ENCODE peak calls at places on chromosomes 11 and 22, in ten cellular contexts. N is posterior cingulate gyrus; F is AG09309; Z is IMR-90; K is stimulated activated CD4-positive, alpha-beta T cell treated with anti-CD3 and anti-CD28 coated beads, Interleukin-1b, Interleukin-23, amount 100 ng/mL, for 4 hours; T is NCI-H1694; B is neuronal stem cell; A is CD4-positive, alpha-beta T cell; Q is activated naive CD4-positive, alpha-beta T cell; D is stimulated activated CD8-positive, alpha-beta memory T cell treated with anti-CD3 and anti-CD28 coated beads, Interleukin-4, amount 100 ng/mL, for 4 hours. S is an unnamed sample.

GRCh38 chr11:126981635-126982034 is 18.9 kb downstream of the KIRREL3 start:
- DNase-seq in N (no peak), F (no peak), Z (no peak), K (no peak), T (no peak), B (no peak), A (no peak), Q (no peak), D (no peak), S (no peak)

GRCh38 chr11:1305558-1306056 is 3.8 kb downstream of the TOLLIP start:
- DNase-seq in N (peak; percentile 81), F (no peak), Z (no peak), K (no peak), T (no peak), B (no peak), A (no peak), Q (no peak), D (no peak), S (no peak)

GRCh38 chr22:38202437-38203089 is 769 bp downstream of the MAFF start:
- DNase-seq in N (peak; percentile 93), F (peak; percentile 74), Z (peak; percentile 92), K (peak; percentile 42), T (no peak), B (no peak), A (no peak), Q (no peak), D (peak; percentile 23), S (peak; percentile 53)

GRCh38 chr11:12120031-12121008 is 9.9 kb downstream of the MICAL2 start:
- DNase-seq in N (peak; percentile 79), F (no peak), Z (peak; percentile 52), K (no peak), T (no peak), B (no peak), A (no peak), Q (no peak), D (no peak), S (no peak)

GRCh38 chr11:125443767-125444311 is 52.2 kb downstream of the FEZ1 start:
- DNase-seq in N (no peak), F (no peak), Z (no peak), K (no peak), T (no peak), B (peak; percentile 72), A (no peak), Q (no peak), D (no peak), S (no peak)

GRCh38 chr11:63939351-63939920 is 634 bp downstream of the NAA40 start:
- DNase-seq in N (no peak), F (no peak), Z (no peak), K (no peak), T (no peak), B (no peak), A (no peak), Q (no peak), D (no peak), S (no peak)

GRCh38 chr11:4086584-4087353 is 7.8 kb upstream of the RRM1 start:
- DNase-seq in N (no peak), F (no peak), Z (no peak), K (no peak), T (no peak), B (no peak), A (no peak), Q (no peak), D (no peak), S (no peak)

GRCh38 chr11:85626496-85626895 is 648 bp downstream of the DLG2 start:
- DNase-seq in N (no peak), F (no peak), Z (no peak), K (no peak), T (no peak), B (no peak), A (no peak), Q (no peak), D (no peak), S (no peak)

GRCh38 chr11:25970726-25971508 is 361.0 kb upstream of the ANO3 start:
- DNase-seq in N (no peak), F (no peak), Z (no peak), K (no peak), T (no peak), B (no peak), A (no peak), Q (no peak), D (no peak), S (no peak)

GRCh38 chr11:101442171-101442570 is 141.6 kb downstream of the TRPC6 start:
- DNase-seq in N (no peak), F (no peak), Z (peak; percentile 81), K (no peak), T (no peak), B (no peak), A (no peak), Q (no peak), D (no peak), S (peak; percentile 61)

GRCh38 chr11:85643255-85643654 is 4.5 kb upstream of the TMEM126A start:
- DNase-seq in N (no peak), F (peak; percentile 28), Z (no peak), K (no peak), T (no peak), B (no peak), A (no peak), Q (no peak), D (no peak), S (no peak)

GRCh38 chr11:74675761-74676160 is 55.5 kb downstream of the CHRDL2 start:
- DNase-seq in N (no peak), F (no peak), Z (no peak), K (no peak), T (no peak), B (no peak), A (no peak), Q (no peak), D (no peak), S (no peak)

GRCh38 chr11:57873196-57873911 is 111.8 kb downstream of the CTNND1 start:
- DNase-seq in N (no peak), F (no peak), Z (peak; percentile 18), K (no peak), T (no peak), B (no peak), A (no peak), Q (no peak), D (no peak), S (no peak)

GRCh38 chr22:44337658-44338004 is 24.9 kb upstream of the SHISAL1 start:
- DNase-seq in N (peak; percentile 96), F (no peak), Z (peak; percentile 75), K (no peak), T (no peak), B (no peak), A (no peak), Q (no peak), D (no peak), S (no peak)

GRCh38 chr11:133947298-133947905 is 9.4 kb downstream of the IGSF9B start:
- DNase-seq in N (peak; percentile 94), F (no peak), Z (peak; percentile 23), K (peak; percentile 36), T (peak; percentile 21), B (peak; percentile 66), A (peak; percentile 55), Q (peak; percentile 50), D (no peak), S (peak; percentile 14)

GRCh38 chr11:44600739-44601416 is 35.4 kb downstream of the CD82 start:
- DNase-seq in N (peak; percentile 89), F (no peak), Z (peak; percentile 20), K (no peak), T (peak; percentile 93), B (no peak), A (no peak), Q (no peak), D (no peak), S (peak; percentile 28)

GRCh38 chr11:44615913-44616806 is 50.7 kb downstream of the CD82 start:
- DNase-seq in N (peak; percentile 55), F (no peak), Z (no peak), K (no peak), T (no peak), B (no peak), A (no peak), Q (no peak), D (no peak), S (peak; percentile 41)

GRCh38 chr11:72741849-72742521 is 10.2 kb downstream of the ARAP1 start:
- DNase-seq in N (peak; percentile 46), F (no peak), Z (peak; percentile 29), K (no peak), T (no peak), B (no peak), A (no peak), Q (no peak), D (no peak), S (no peak)

S was measured in foreskin melanocyte.